ENCODE peak calls at places on chromosomes 3 and 15, in eight cellular contexts. One of them, this sample, is unnamed.

GRCh38 chr3:22938739-22939138 is 264.4 kb upstream of the UBE2E2 start:
- DNase-seq in uterus: no peak
- DNase-seq in H7: no peak
- DNase-seq in activated CD4-positive, alpha-beta T cell treated with anti-CD3 and anti-CD28 coated beads for 24 hours: no peak
- DNase-seq in astrocyte of the spinal cord: no peak
- DNase-seq in NCI-H1417: no peak
- DNase-seq in PC-9: no peak
- DNase-seq in T-helper 2 cell: no peak
- DNase-seq in this sample: no peak

GRCh38 chr15:79640206-79640605 is 208.1 kb downstream of the MINAR1 start:
- DNase-seq in uterus: no peak
- DNase-seq in NCI-H1417: no peak
- DNase-seq in T-helper 2 cell: no peak
- DNase-seq in H7: no peak
- DNase-seq in activated CD4-positive, alpha-beta T cell treated with anti-CD3 and anti-CD28 coated beads for 24 hours: no peak
- DNase-seq in astrocyte of the spinal cord: peak; percentile 74
- DNase-seq in PC-9: peak; percentile 72
- DNase-seq in this sample: no peak

GRCh38 chr3:166444756-166445155 is 607.5 kb upstream of the BCHE start:
- DNase-seq in H7: no peak
- DNase-seq in uterus: no peak
- DNase-seq in NCI-H1417: no peak
- DNase-seq in PC-9: no peak
- DNase-seq in astrocyte of the spinal cord: no peak
- DNase-seq in T-helper 2 cell: no peak
- DNase-seq in activated CD4-positive, alpha-beta T cell treated with anti-CD3 and anti-CD28 coated beads for 24 hours: no peak
- DNase-seq in this sample: no peak

GRCh38 chr15:70936326-70936725 is 43.7 kb downstream of the LRRC49 start:
- DNase-seq in H7: no peak
- DNase-seq in PC-9: no peak
- DNase-seq in astrocyte of the spinal cord: peak; percentile 24
- DNase-seq in T-helper 2 cell: no peak
- DNase-seq in uterus: no peak
- DNase-seq in activated CD4-positive, alpha-beta T cell treated with anti-CD3 and anti-CD28 coated beads for 24 hours: no peak
- DNase-seq in NCI-H1417: peak; percentile 78
- DNase-seq in this sample: no peak

GRCh38 chr3:65401359-65401810 is 637.3 kb downstream of the MAGI1 start:
- DNase-seq in astrocyte of the spinal cord: peak; percentile 24
- DNase-seq in uterus: no peak
- DNase-seq in activated CD4-positive, alpha-beta T cell treated with anti-CD3 and anti-CD28 coated beads for 24 hours: no peak
- DNase-seq in H7: peak; percentile 47
- DNase-seq in PC-9: no peak
- DNase-seq in T-helper 2 cell: no peak
- DNase-seq in NCI-H1417: no peak
- DNase-seq in this sample: peak; percentile 52

GRCh38 chr3:175258763-175259162 is 399.6 kb downstream of the NAALADL2 start:
- DNase-seq in T-helper 2 cell: no peak
- DNase-seq in activated CD4-positive, alpha-beta T cell treated with anti-CD3 and anti-CD28 coated beads for 24 hours: no peak
- DNase-seq in PC-9: no peak
- DNase-seq in NCI-H1417: no peak
- DNase-seq in uterus: no peak
- DNase-seq in astrocyte of the spinal cord: peak; percentile 72
- DNase-seq in H7: no peak
- DNase-seq in this sample: no peak

GRCh38 chr3:114706591-114707224 is 412.9 kb downstream of the TIGIT start:
- DNase-seq in NCI-H1417: no peak
- DNase-seq in astrocyte of the spinal cord: peak; percentile 41
- DNase-seq in T-helper 2 cell: no peak
- DNase-seq in PC-9: peak; percentile 58
- DNase-seq in uterus: peak; percentile 16
- DNase-seq in activated CD4-positive, alpha-beta T cell treated with anti-CD3 and anti-CD28 coated beads for 24 hours: peak; percentile 5
- DNase-seq in H7: no peak
- DNase-seq in this sample: no peak

GRCh38 chr3:113193719-113194118 is 17.6 kb upstream of the BOC start:
- DNase-seq in H7: no peak
- DNase-seq in uterus: no peak
- DNase-seq in astrocyte of the spinal cord: no peak
- DNase-seq in NCI-H1417: no peak
- DNase-seq in PC-9: no peak
- DNase-seq in activated CD4-positive, alpha-beta T cell treated with anti-CD3 and anti-CD28 coated beads for 24 hours: no peak
- DNase-seq in T-helper 2 cell: no peak
- DNase-seq in this sample: no peak

GRCh38 chr3:188539631-188540194 is 385.8 kb downstream of the LPP start:
- DNase-seq in NCI-H1417: no peak
- DNase-seq in H7: no peak
- DNase-seq in T-helper 2 cell: no peak
- DNase-seq in activated CD4-positive, alpha-beta T cell treated with anti-CD3 and anti-CD28 coated beads for 24 hours: no peak
- DNase-seq in astrocyte of the spinal cord: no peak
- DNase-seq in PC-9: no peak
- DNase-seq in uterus: no peak
- DNase-seq in this sample: no peak

GRCh38 chr3:30124435-30125390 is 481.7 kb upstream of the TGFBR2 start:
- DNase-seq in PC-9: peak; percentile 17
- DNase-seq in activated CD4-positive, alpha-beta T cell treated with anti-CD3 and anti-CD28 coated beads for 24 hours: no peak
- DNase-seq in H7: no peak
- DNase-seq in NCI-H1417: peak; percentile 3
- DNase-seq in T-helper 2 cell: no peak
- DNase-seq in astrocyte of the spinal cord: peak; percentile 75
- DNase-seq in uterus: no peak
- DNase-seq in this sample: peak; percentile 9

GRCh38 chr3:139745831-139746230 is 68.1 kb upstream of the NMNAT3 start:
- DNase-seq in T-helper 2 cell: no peak
- DNase-seq in activated CD4-positive, alpha-beta T cell treated with anti-CD3 and anti-CD28 coated beads for 24 hours: no peak
- DNase-seq in uterus: no peak
- DNase-seq in H7: no peak
- DNase-seq in astrocyte of the spinal cord: peak; percentile 54
- DNase-seq in PC-9: no peak
- DNase-seq in NCI-H1417: no peak
- DNase-seq in this sample: no peak

GRCh38 chr3:64267774-64268604 is 42.7 kb upstream of the PRICKLE2 start:
- DNase-seq in PC-9: peak; percentile 22
- DNase-seq in activated CD4-positive, alpha-beta T cell treated with anti-CD3 and anti-CD28 coated beads for 24 hours: no peak
- DNase-seq in NCI-H1417: no peak
- DNase-seq in H7: peak; percentile 84
- DNase-seq in uterus: peak; percentile 86
- DNase-seq in astrocyte of the spinal cord: peak; percentile 73
- DNase-seq in T-helper 2 cell: no peak
- DNase-seq in this sample: peak; percentile 80

GRCh38 chr3:42036483-42036823 is 54.7 kb upstream of the TRAK1 start:
- DNase-seq in astrocyte of the spinal cord: peak; percentile 88
- DNase-seq in T-helper 2 cell: no peak
- DNase-seq in uterus: peak; percentile 70
- DNase-seq in H7: no peak
- DNase-seq in activated CD4-positive, alpha-beta T cell treated with anti-CD3 and anti-CD28 coated beads for 24 hours: no peak
- DNase-seq in PC-9: no peak
- DNase-seq in NCI-H1417: no peak
- DNase-seq in this sample: no peak

GRCh38 chr3:167728176-167728575 is 6.5 kb downstream of the PDCD10 start:
- DNase-seq in activated CD4-positive, alpha-beta T cell treated with anti-CD3 and anti-CD28 coated beads for 24 hours: no peak
- DNase-seq in PC-9: no peak
- DNase-seq in T-helper 2 cell: no peak
- DNase-seq in uterus: no peak
- DNase-seq in NCI-H1417: no peak
- DNase-seq in astrocyte of the spinal cord: peak; percentile 69
- DNase-seq in H7: no peak
- DNase-seq in this sample: no peak

GRCh38 chr15:31372635-31373091 is 46.0 kb downstream of the KLF13 start:
- DNase-seq in astrocyte of the spinal cord: peak; percentile 62
- DNase-seq in uterus: peak; percentile 55
- DNase-seq in PC-9: peak; percentile 10
- DNase-seq in H7: peak; percentile 88
- DNase-seq in NCI-H1417: no peak
- DNase-seq in activated CD4-positive, alpha-beta T cell treated with anti-CD3 and anti-CD28 coated beads for 24 hours: no peak
- DNase-seq in T-helper 2 cell: no peak
- DNase-seq in this sample: peak; percentile 73

GRCh38 chr15:70579766-70580165 is 183.6 kb downstream of the UACA start:
- DNase-seq in H7: no peak
- DNase-seq in activated CD4-positive, alpha-beta T cell treated with anti-CD3 and anti-CD28 coated beads for 24 hours: no peak
- DNase-seq in uterus: no peak
- DNase-seq in astrocyte of the spinal cord: no peak
- DNase-seq in T-helper 2 cell: no peak
- DNase-seq in PC-9: no peak
- DNase-seq in NCI-H1417: no peak
- DNase-seq in this sample: peak; percentile 55

GRCh38 chr15:85475317-85475701 is 94.9 kb downstream of the AKAP13 start:
- DNase-seq in astrocyte of the spinal cord: no peak
- DNase-seq in NCI-H1417: no peak
- DNase-seq in PC-9: no peak
- DNase-seq in T-helper 2 cell: no peak
- DNase-seq in activated CD4-positive, alpha-beta T cell treated with anti-CD3 and anti-CD28 coated beads for 24 hours: no peak
- DNase-seq in H7: no peak
- DNase-seq in uterus: no peak
- DNase-seq in this sample: no peak

GRCh38 chr15:72155021-72155621 is 36.9 kb downstream of the SENP8 start:
- DNase-seq in NCI-H1417: peak; percentile 85
- DNase-seq in PC-9: peak; percentile 92
- DNase-seq in uterus: peak; percentile 69
- DNase-seq in activated CD4-positive, alpha-beta T cell treated with anti-CD3 and anti-CD28 coated beads for 24 hours: no peak
- DNase-seq in T-helper 2 cell: no peak
- DNase-seq in H7: no peak
- DNase-seq in astrocyte of the spinal cord: peak; percentile 13
- DNase-seq in this sample: no peak

GRCh38 chr3:106534206-106534605 is 665.4 kb upstream of the CBLB start:
- DNase-seq in H7: no peak
- DNase-seq in NCI-H1417: no peak
- DNase-seq in T-helper 2 cell: peak; percentile 13
- DNase-seq in astrocyte of the spinal cord: peak; percentile 94
- DNase-seq in activated CD4-positive, alpha-beta T cell treated with anti-CD3 and anti-CD28 coated beads for 24 hours: peak; percentile 31
- DNase-seq in uterus: no peak
- DNase-seq in PC-9: peak; percentile 44
- DNase-seq in this sample: no peak

GRCh38 chr3:43102773-43103480 is 3.0 kb downstream of the POMGNT2 start:
- DNase-seq in NCI-H1417: peak; percentile 36
- DNase-seq in uterus: no peak
- DNase-seq in H7: no peak
- DNase-seq in astrocyte of the spinal cord: no peak
- DNase-seq in T-helper 2 cell: no peak
- DNase-seq in activated CD4-positive, alpha-beta T cell treated with anti-CD3 and anti-CD28 coated beads for 24 hours: no peak
- DNase-seq in PC-9: no peak
- DNase-seq in this sample: no peak

GRCh38 chr3:13536832-13537231 is 12.1 kb upstream of the FBLN2 start:
- DNase-seq in astrocyte of the spinal cord: no peak
- DNase-seq in activated CD4-positive, alpha-beta T cell treated with anti-CD3 and anti-CD28 coated beads for 24 hours: no peak
- DNase-seq in PC-9: no peak
- DNase-seq in NCI-H1417: no peak
- DNase-seq in uterus: no peak
- DNase-seq in T-helper 2 cell: no peak
- DNase-seq in H7: peak; percentile 45
- DNase-seq in this sample: no peak

GRCh38 chr3:196013587-196014487 is 68.1 kb downstream of the TFRC start:
- DNase-seq in activated CD4-positive, alpha-beta T cell treated with anti-CD3 and anti-CD28 coated beads for 24 hours: no peak
- DNase-seq in H7: no peak
- DNase-seq in astrocyte of the spinal cord: no peak
- DNase-seq in T-helper 2 cell: no peak
- DNase-seq in uterus: no peak
- DNase-seq in PC-9: no peak
- DNase-seq in NCI-H1417: no peak
- DNase-seq in this sample: no peak

GRCh38 chr3:170330366-170330765 is 27.1 kb upstream of the SKIL start:
- DNase-seq in astrocyte of the spinal cord: peak; percentile 65
- DNase-seq in PC-9: peak; percentile 86
- DNase-seq in H7: no peak
- DNase-seq in activated CD4-positive, alpha-beta T cell treated with anti-CD3 and anti-CD28 coated beads for 24 hours: no peak
- DNase-seq in uterus: no peak
- DNase-seq in NCI-H1417: no peak
- DNase-seq in T-helper 2 cell: no peak
- DNase-seq in this sample: no peak

GRCh38 chr15:45476395-45476794 is 46.2 kb downstream of the SLC30A4 start:
- DNase-seq in astrocyte of the spinal cord: no peak
- DNase-seq in T-helper 2 cell: no peak
- DNase-seq in NCI-H1417: no peak
- DNase-seq in H7: no peak
- DNase-seq in uterus: no peak
- DNase-seq in PC-9: no peak
- DNase-seq in activated CD4-positive, alpha-beta T cell treated with anti-CD3 and anti-CD28 coated beads for 24 hours: no peak
- DNase-seq in this sample: no peak

GRCh38 chr3:178507507-178508442 is 28.5 kb upstream of the KCNMB2 start:
- DNase-seq in NCI-H1417: no peak
- DNase-seq in T-helper 2 cell: no peak
- DNase-seq in activated CD4-positive, alpha-beta T cell treated with anti-CD3 and anti-CD28 coated beads for 24 hours: no peak
- DNase-seq in uterus: no peak
- DNase-seq in astrocyte of the spinal cord: no peak
- DNase-seq in PC-9: no peak
- DNase-seq in H7: no peak
- DNase-seq in this sample: no peak

GRCh38 chr3:186917660-186918312 is 12.5 kb upstream of the ST6GAL1 start:
- DNase-seq in PC-9: no peak
- DNase-seq in NCI-H1417: peak; percentile 52
- DNase-seq in T-helper 2 cell: no peak
- DNase-seq in astrocyte of the spinal cord: peak; percentile 11
- DNase-seq in H7: peak; percentile 8
- DNase-seq in activated CD4-positive, alpha-beta T cell treated with anti-CD3 and anti-CD28 coated beads for 24 hours: no peak
- DNase-seq in uterus: no peak
- DNase-seq in this sample: no peak

GRCh38 chr3:157532529-157533297 is 29.5 kb upstream of the VEPH1 start:
- DNase-seq in T-helper 2 cell: no peak
- DNase-seq in PC-9: peak; percentile 37
- DNase-seq in NCI-H1417: peak; percentile 49
- DNase-seq in activated CD4-positive, alpha-beta T cell treated with anti-CD3 and anti-CD28 coated beads for 24 hours: no peak
- DNase-seq in astrocyte of the spinal cord: peak; percentile 93
- DNase-seq in H7: peak; percentile 61
- DNase-seq in uterus: no peak
- DNase-seq in this sample: peak; percentile 86

GRCh38 chr3:113946831-113947230 is 982 bp upstream of the ZDHHC23 start:
- DNase-seq in PC-9: no peak
- DNase-seq in NCI-H1417: no peak
- DNase-seq in astrocyte of the spinal cord: no peak
- DNase-seq in uterus: no peak
- DNase-seq in T-helper 2 cell: no peak
- DNase-seq in H7: no peak
- DNase-seq in activated CD4-positive, alpha-beta T cell treated with anti-CD3 and anti-CD28 coated beads for 24 hours: no peak
- DNase-seq in this sample: no peak

GRCh38 chr15:98713585-98714001 is 65.3 kb downstream of the IGF1R start:
- DNase-seq in PC-9: peak; percentile 55
- DNase-seq in T-helper 2 cell: no peak
- DNase-seq in H7: no peak
- DNase-seq in NCI-H1417: no peak
- DNase-seq in activated CD4-positive, alpha-beta T cell treated with anti-CD3 and anti-CD28 coated beads for 24 hours: no peak
- DNase-seq in astrocyte of the spinal cord: no peak
- DNase-seq in uterus: no peak
- DNase-seq in this sample: no peak

GRCh38 chr3:55406666-55407425 is 80.3 kb downstream of the WNT5A start:
- DNase-seq in astrocyte of the spinal cord: peak; percentile 62
- DNase-seq in activated CD4-positive, alpha-beta T cell treated with anti-CD3 and anti-CD28 coated beads for 24 hours: no peak
- DNase-seq in uterus: no peak
- DNase-seq in NCI-H1417: no peak
- DNase-seq in T-helper 2 cell: no peak
- DNase-seq in H7: no peak
- DNase-seq in PC-9: no peak
- DNase-seq in this sample: no peak

GRCh38 chr3:120420855-120421570 is 29.8 kb downstream of the FSTL1 start:
- DNase-seq in PC-9: no peak
- DNase-seq in H7: no peak
- DNase-seq in T-helper 2 cell: no peak
- DNase-seq in astrocyte of the spinal cord: peak; percentile 70
- DNase-seq in NCI-H1417: no peak
- DNase-seq in uterus: no peak
- DNase-seq in activated CD4-positive, alpha-beta T cell treated with anti-CD3 and anti-CD28 coated beads for 24 hours: no peak
- DNase-seq in this sample: no peak

GRCh38 chr3:13236774-13237173 is 163.5 kb upstream of the IQSEC1 start:
- DNase-seq in T-helper 2 cell: no peak
- DNase-seq in PC-9: no peak
- DNase-seq in NCI-H1417: no peak
- DNase-seq in activated CD4-positive, alpha-beta T cell treated with anti-CD3 and anti-CD28 coated beads for 24 hours: no peak
- DNase-seq in astrocyte of the spinal cord: no peak
- DNase-seq in uterus: no peak
- DNase-seq in H7: peak; percentile 61
- DNase-seq in this sample: no peak